ENCODE peak calls at places on chromosomes 11 and 22, in seven cellular contexts. One of them, this sample, is unnamed.

GRCh38 chr11:114340311-114341131 is 44.3 kb downstream of the NNMT start:
- DNase-seq in left colon: peak
- DNase-seq in stimulated activated CD8-positive, alpha-beta memory T cell treated with anti-CD3 and anti-CD28 coated beads, Interleukin-2, amount 100 ng/mL, for 48 hours: peak
- DNase-seq in NCI-H510A treated with DMSO at 0.1 percent for 48 hours: peak
- DNase-seq in lower leg skin: peak
- DNase-seq in NCI-H226: peak
- DNase-seq in Right ventricle myocardium superior: peak
- DNase-seq in this sample: peak

GRCh38 chr11:69936750-69937149 is 117.5 kb upstream of the FGF3 start:
- DNase-seq in Right ventricle myocardium superior: no peak
- DNase-seq in left colon: no peak
- DNase-seq in lower leg skin: no peak
- DNase-seq in stimulated activated CD8-positive, alpha-beta memory T cell treated with anti-CD3 and anti-CD28 coated beads, Interleukin-2, amount 100 ng/mL, for 48 hours: no peak
- DNase-seq in NCI-H510A treated with DMSO at 0.1 percent for 48 hours: no peak
- DNase-seq in NCI-H226: no peak
- DNase-seq in this sample: no peak

GRCh38 chr11:117953029-117953671 is 23.9 kb upstream of the TMPRSS13 start:
- DNase-seq in left colon: no peak
- DNase-seq in NCI-H510A treated with DMSO at 0.1 percent for 48 hours: peak
- DNase-seq in stimulated activated CD8-positive, alpha-beta memory T cell treated with anti-CD3 and anti-CD28 coated beads, Interleukin-2, amount 100 ng/mL, for 48 hours: no peak
- DNase-seq in NCI-H226: no peak
- DNase-seq in Right ventricle myocardium superior: no peak
- DNase-seq in lower leg skin: no peak
- DNase-seq in this sample: no peak

GRCh38 chr11:45470151-45471001 is 184.2 kb upstream of the SYT13 start:
- DNase-seq in NCI-H226: peak
- DNase-seq in NCI-H510A treated with DMSO at 0.1 percent for 48 hours: no peak
- DNase-seq in left colon: no peak
- DNase-seq in lower leg skin: no peak
- DNase-seq in Right ventricle myocardium superior: peak
- DNase-seq in stimulated activated CD8-positive, alpha-beta memory T cell treated with anti-CD3 and anti-CD28 coated beads, Interleukin-2, amount 100 ng/mL, for 48 hours: no peak
- DNase-seq in this sample: peak

GRCh38 chr11:11987503-11988022 is 20.9 kb downstream of the DKK3 start:
- DNase-seq in left colon: no peak
- DNase-seq in NCI-H226: no peak
- DNase-seq in Right ventricle myocardium superior: no peak
- DNase-seq in stimulated activated CD8-positive, alpha-beta memory T cell treated with anti-CD3 and anti-CD28 coated beads, Interleukin-2, amount 100 ng/mL, for 48 hours: no peak
- DNase-seq in NCI-H510A treated with DMSO at 0.1 percent for 48 hours: no peak
- DNase-seq in lower leg skin: peak
- DNase-seq in this sample: peak

GRCh38 chr22:49771266-49772065 is 56.2 kb downstream of the BRD1 start:
- DNase-seq in NCI-H226: no peak
- DNase-seq in Right ventricle myocardium superior: peak
- DNase-seq in left colon: no peak
- DNase-seq in NCI-H510A treated with DMSO at 0.1 percent for 48 hours: no peak
- DNase-seq in lower leg skin: no peak
- DNase-seq in stimulated activated CD8-positive, alpha-beta memory T cell treated with anti-CD3 and anti-CD28 coated beads, Interleukin-2, amount 100 ng/mL, for 48 hours: no peak
- DNase-seq in this sample: no peak

GRCh38 chr22:30282616-30283046 is 6.7 kb downstream of the CASTOR1 start:
- DNase-seq in stimulated activated CD8-positive, alpha-beta memory T cell treated with anti-CD3 and anti-CD28 coated beads, Interleukin-2, amount 100 ng/mL, for 48 hours: no peak
- DNase-seq in lower leg skin: no peak
- DNase-seq in NCI-H510A treated with DMSO at 0.1 percent for 48 hours: no peak
- DNase-seq in Right ventricle myocardium superior: no peak
- DNase-seq in left colon: no peak
- DNase-seq in NCI-H226: no peak
- DNase-seq in this sample: no peak

GRCh38 chr22:31583861-31584485 is 78.0 kb downstream of the PISD start:
- DNase-seq in lower leg skin: peak
- DNase-seq in stimulated activated CD8-positive, alpha-beta memory T cell treated with anti-CD3 and anti-CD28 coated beads, Interleukin-2, amount 100 ng/mL, for 48 hours: no peak
- DNase-seq in NCI-H510A treated with DMSO at 0.1 percent for 48 hours: no peak
- DNase-seq in left colon: no peak
- DNase-seq in NCI-H226: no peak
- DNase-seq in Right ventricle myocardium superior: no peak
- DNase-seq in this sample: peak

GRCh38 chr11:11119917-11120316 is 233.1 kb downstream of the CSNK2A3 start:
- DNase-seq in NCI-H226: no peak
- DNase-seq in lower leg skin: no peak
- DNase-seq in left colon: no peak
- DNase-seq in Right ventricle myocardium superior: no peak
- DNase-seq in NCI-H510A treated with DMSO at 0.1 percent for 48 hours: peak
- DNase-seq in stimulated activated CD8-positive, alpha-beta memory T cell treated with anti-CD3 and anti-CD28 coated beads, Interleukin-2, amount 100 ng/mL, for 48 hours: no peak
- DNase-seq in this sample: no peak